ENCODE peak calls at places on chromosomes 2 and 18, in four cellular contexts. Y, N, W and Q are unnamed samples.

GRCh38 chr2:99190548-99190947 is 9.6 kb downstream of the MRPL30 start:
- DNase-seq in Y (no peak), N (no peak), W (no peak), Q (no peak)

GRCh38 chr2:237473474-237474453 is 13.3 kb upstream of the MLPH start:
- DNase-seq in Y (no peak), N (no peak), W (no peak), Q (peak; percentile 91)

GRCh38 chr2:9473985-9474360 is 378 bp upstream of the IAH1 start:
- DNase-seq in Y (peak; percentile 79), N (peak; percentile 49), W (no peak), Q (peak; percentile 80)

GRCh38 chr2:219446101-219446504 is 11.5 kb downstream of the SPEG start:
- DNase-seq in Y (peak; percentile 89), N (no peak), W (peak; percentile 46), Q (no peak)

GRCh38 chr2:187716301-187716700 is 162.1 kb upstream of the TFPI start:
- DNase-seq in Y (no peak), N (no peak), W (no peak), Q (no peak)

GRCh38 chr2:117917223-117917917 is 96.5 kb downstream of the CCDC93 start:
- DNase-seq in Y (no peak), N (no peak), W (peak; percentile 12), Q (no peak)

GRCh38 chr2:10392951-10393647 is 55.0 kb downstream of the ODC1 start:
- DNase-seq in Y (no peak), N (no peak), W (no peak), Q (no peak)

GRCh38 chr2:217402622-217403383 is 542.9 kb upstream of the TNP1 start:
- DNase-seq in Y (peak; percentile 80), N (no peak), W (peak; percentile 45), Q (no peak)

GRCh38 chr2:151258121-151258520 is 3.5 kb downstream of the RBM43 start:
- DNase-seq in Y (no peak), N (no peak), W (no peak), Q (no peak)

GRCh38 chr2:148926291-148926961 is 51.4 kb downstream of the KIF5C start:
- DNase-seq in Y (peak; percentile 69), N (no peak), W (peak; percentile 31), Q (peak; percentile 73)

GRCh38 chr2:153912798-153913396 is 41.2 kb downstream of the GALNT13 start:
- DNase-seq in Y (no peak), N (no peak), W (no peak), Q (peak; percentile 36)

GRCh38 chr2:163314712-163315111 is 421.1 kb downstream of the FIGN start:
- DNase-seq in Y (no peak), N (no peak), W (no peak), Q (no peak)

GRCh38 chr2:207133862-207134519 is 31.8 kb downstream of the KLF7 start:
- DNase-seq in Y (peak; percentile 74), N (peak; percentile 79), W (peak; percentile 39), Q (peak; percentile 75)

GRCh38 chr2:195108182-195108581 is 548.8 kb upstream of the SLC39A10 start:
- DNase-seq in Y (no peak), N (no peak), W (no peak), Q (no peak)

GRCh38 chr2:230942920-230943896 is 18.2 kb upstream of the GPR55 start:
- DNase-seq in Y (peak; percentile 48), N (no peak), W (no peak), Q (no peak)

GRCh38 chr2:234993547-234993981 is 41.7 kb downstream of the SH3BP4 start:
- DNase-seq in Y (no peak), N (no peak), W (no peak), Q (no peak)

GRCh38 chr2:138777996-138778395 is 2.2 kb downstream of the NXPH2 start:
- DNase-seq in Y (no peak), N (no peak), W (peak; percentile 58), Q (no peak)

GRCh38 chr2:191593622-191594416 is 84.1 kb upstream of the NABP1 start:
- DNase-seq in Y (no peak), N (no peak), W (peak; percentile 75), Q (no peak)

GRCh38 chr2:132562245-132562644 is 107.8 kb downstream of the LYPD1 start:
- DNase-seq in Y (no peak), N (no peak), W (no peak), Q (no peak)

GRCh38 chr18:58529714-58530354 is 99.1 kb downstream of the ALPK2 start:
- DNase-seq in Y (peak; percentile 86), N (peak; percentile 49), W (peak; percentile 61), Q (no peak)

GRCh38 chr18:62426191-62426488 is 96.7 kb upstream of the ZCCHC2 start:
- DNase-seq in Y (no peak), N (no peak), W (no peak), Q (no peak)

GRCh38 chr2:123596649-123597048 is 428.4 kb upstream of the CNTNAP5 start:
- DNase-seq in Y (no peak), N (no peak), W (no peak), Q (no peak)

GRCh38 chr2:18719978-18720775 is 130.8 kb upstream of the NT5C1B start:
- DNase-seq in Y (no peak), N (no peak), W (peak; percentile 29), Q (no peak)

GRCh38 chr18:62281684-62282083 is 43.4 kb upstream of the TNFRSF11A start:
- DNase-seq in Y (no peak), N (no peak), W (no peak), Q (no peak)

GRCh38 chr2:106124126-106124756 is 69.9 kb downstream of the UXS1 start:
- DNase-seq in Y (no peak), N (no peak), W (no peak), Q (no peak)

GRCh38 chr2:16656087-16656486 is 9.5 kb downstream of the CYRIA start:
- DNase-seq in Y (no peak), N (no peak), W (no peak), Q (no peak)

GRCh38 chr2:15643791-15644588 is 52.3 kb downstream of the DDX1 start:
- DNase-seq in Y (no peak), N (no peak), W (no peak), Q (no peak)

GRCh38 chr2:150080115-150080514 is 407.4 kb downstream of the RND3 start:
- DNase-seq in Y (no peak), N (no peak), W (no peak), Q (no peak)

GRCh38 chr2:159118115-159118858 is 149.8 kb downstream of the TANC1 start:
- DNase-seq in Y (peak; percentile 98), N (peak; percentile 85), W (peak; percentile 77), Q (peak; percentile 87)

GRCh38 chr2:10981941-10982381 is 70.2 kb downstream of the KCNF1 start:
- DNase-seq in Y (no peak), N (peak; percentile 71), W (no peak), Q (no peak)

GRCh38 chr18:33924576-33924975 is 300.1 kb downstream of the NOL4 start:
- DNase-seq in Y (no peak), N (no peak), W (no peak), Q (no peak)

GRCh38 chr2:11354363-11355154 is 10.1 kb upstream of the ROCK2 start:
- DNase-seq in Y (no peak), N (no peak), W (no peak), Q (no peak)

GRCh38 chr18:8450898-8451665 is 158.2 kb upstream of the RAB12 start:
- DNase-seq in Y (no peak), N (no peak), W (no peak), Q (no peak)

GRCh38 chr18:62848946-62849345 is 133.6 kb downstream of the PHLPP1 start:
- DNase-seq in Y (no peak), N (no peak), W (no peak), Q (no peak)

GRCh38 chr2:3179208-3179607 is 198.4 kb downstream of the EIPR1 start:
- DNase-seq in Y (no peak), N (no peak), W (peak; percentile 26), Q (no peak)
- TF ChIP-seq CTCF in Y (no peak), N (no peak), W (peak; percentile 9), Q (no peak)

GRCh38 chr2:136051001-136051724 is 65.7 kb upstream of the DARS1 start:
- DNase-seq in Y (no peak), N (no peak), W (no peak), Q (no peak)
- H3K4me1 ChIP-seq in Y (no peaks in the 10 kb centered on the region), N (no peaks in the 10 kb centered on the region), W (no peaks in the 10 kb centered on the region), Q (no peaks in the 10 kb centered on the region)

GRCh38 chr2:238525990-238526389 is 99.3 kb downstream of the ASB1 start:
- DNase-seq in Y (no peak), N (no peak), W (no peak), Q (no peak)

GRCh38 chr2:238524584-238524983 is 97.9 kb downstream of the ASB1 start:
- DNase-seq in Y (no peak), N (no peak), W (no peak), Q (no peak)

GRCh38 chr2:238523158-238524110 is 96.7 kb downstream of the ASB1 start:
- DNase-seq in Y (peak; percentile 57), N (no peak), W (no peak), Q (no peak)

GRCh38 chr2:238527565-238527964 is 100.8 kb downstream of the ASB1 start:
- DNase-seq in Y (no peak), N (no peak), W (peak; percentile 64), Q (no peak)

DNA sequence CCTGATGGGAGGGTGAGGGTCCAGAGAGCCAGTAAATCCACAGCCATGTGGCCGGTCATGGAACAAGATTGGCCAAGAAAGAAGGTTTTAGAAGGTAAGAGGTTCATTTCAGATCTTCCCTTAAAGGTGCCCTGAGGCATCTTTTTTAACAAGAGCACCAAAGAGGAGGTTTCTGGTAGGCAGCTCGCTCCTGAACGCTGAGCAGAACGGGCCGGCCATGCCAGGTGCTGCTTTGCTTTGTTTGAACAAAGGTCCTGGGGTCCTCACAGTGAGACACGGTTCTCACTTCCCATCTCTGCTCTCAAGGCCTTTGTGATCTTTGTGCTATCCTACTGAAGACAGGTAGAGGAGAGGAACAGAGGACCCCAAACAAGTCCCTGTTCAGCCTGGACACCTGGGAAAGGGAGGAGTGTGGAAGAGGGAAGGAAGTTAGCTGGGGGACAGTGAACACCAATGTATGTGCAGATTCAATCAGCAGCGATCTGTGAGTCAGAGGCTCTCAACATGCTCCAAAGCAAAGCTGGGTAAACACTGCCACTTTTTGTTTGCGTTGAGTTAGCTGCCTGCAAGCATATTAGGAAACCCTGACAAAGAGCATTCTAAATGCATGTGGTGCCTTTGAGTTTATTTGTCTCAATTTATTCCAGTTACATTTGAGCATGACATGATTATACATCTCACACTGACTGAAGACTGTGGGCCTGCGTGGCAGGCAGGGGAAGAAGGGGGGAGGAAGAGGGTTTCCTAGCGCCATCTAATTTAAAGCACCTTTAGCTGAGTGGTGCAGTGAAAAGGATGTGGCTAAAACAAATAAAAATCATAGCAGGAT is 102.4 kb downstream of the ASB1 start:
- DNase-seq in Y (no peak), N (no peak), W (peak; percentile 88), Q (no peak)
- H3K27ac ChIP-seq in Y (no peak overlapping the region), N (no peak overlapping the region), W (peak overlapping the region; percentile 72), Q (no peak overlapping the region)

DNA sequence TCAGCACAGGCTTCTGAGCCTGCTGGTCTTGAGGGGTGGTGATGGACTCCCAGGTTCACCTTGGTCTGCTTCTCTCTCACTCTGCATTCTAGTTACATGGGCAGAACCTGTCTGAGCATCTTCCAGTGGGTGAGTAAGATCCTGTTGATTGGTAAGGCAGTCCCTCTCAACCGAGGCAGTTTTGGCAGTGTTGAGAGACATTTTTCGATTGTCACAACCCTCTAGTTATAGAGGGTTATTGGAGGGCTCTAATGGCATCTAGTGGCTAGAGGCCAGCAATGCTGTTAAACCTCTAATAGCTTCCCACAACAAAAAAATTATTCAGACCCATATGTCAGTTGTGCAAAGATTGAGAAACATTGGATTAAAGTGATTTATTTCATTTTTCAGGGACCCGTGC is 9.3 kb upstream of the MGAT5 start:
- DNase-seq in Y (no peak), N (no peak), W (no peak), Q (no peak)
- TF ChIP-seq CTCF in Y (no peak), N (no peak), W (no peak), Q (no peak)